ENCODE peak calls at places on chromosomes 16 and 17, in ten cellular contexts. K, C, W, B, P, S, Z, A, M and O are unnamed samples. For H3K4me1, the result is how much of the 10 kb centered on the place peaks cover.

GRCh38 chr17:37280841-37281240 is 94.9 kb upstream of the C17orf78 start:
- DNase-seq in P (no peak), W (no peak), C (no peak), S (no peak), M (no peak), K (no peak), Z (no peak), A (no peak), B (no peak), O (no peak)

GRCh38 chr16:50067290-50067853 is 1.6 kb downstream of the HEATR3 start:
- DNase-seq in B (peak), Z (no peak), A (no peak), P (peak), K (peak), M (peak), S (no peak), W (peak), C (no peak), O (no peak)

GRCh38 chr17:63703556-63704258 is 3.8 kb upstream of the LIMD2 start:
- DNase-seq in C (no peak), P (no peak), Z (no peak), A (no peak), K (no peak), M (no peak), B (no peak), W (no peak), S (no peak), O (no peak)

GRCh38 chr17:72850410-72850809 is 242.1 kb downstream of the SLC39A11 start:
- DNase-seq in A (no peak), C (no peak), M (peak), S (no peak), W (no peak), B (no peak), Z (no peak), P (no peak), K (no peak), O (no peak)

GRCh38 chr16:64870859-64871258 is 251.0 kb downstream of the CDH11 start:
- DNase-seq in B (no peak), W (no peak), P (no peak), K (no peak), Z (no peak), S (no peak), A (no peak), C (no peak), M (no peak), O (no peak)

GRCh38 chr16:66275795-66276428 is 90.6 kb upstream of the CDH5 start:
- DNase-seq in K (peak), A (no peak), Z (peak), M (peak), W (peak), B (peak), S (peak), C (no peak), P (no peak), O (no peak)

GRCh38 chr17:7824021-7824924 is 9.7 kb upstream of the KDM6B start:
- DNase-seq in B (no peak), K (no peak), W (no peak), P (no peak), A (no peak), Z (peak), C (no peak), M (no peak), S (no peak), O (no peak)

GRCh38 chr16:1712791-1713261 is 6.8 kb downstream of the MAPK8IP3 start:
- DNase-seq in M (no peak), W (no peak), C (no peak), A (no peak), B (no peak), K (no peak), P (no peak), S (no peak), Z (no peak), O (no peak)

GRCh38 chr16:1425616-1426370 is 5.1 kb upstream of the PERCC1 start:
- DNase-seq in W (no peak), M (no peak), S (no peak), K (no peak), P (no peak), C (no peak), Z (no peak), B (no peak), A (no peak), O (no peak)

GRCh38 chr17:58691701-58692238 is at the start of gene TEX14:
- DNase-seq in A (no peak), C (peak), W (no peak), P (no peak), B (no peak), S (no peak), M (no peak), K (no peak), Z (no peak), O (no peak)

GRCh38 chr16:87635541-87636049 is 33.3 kb downstream of the JPH3 start:
- DNase-seq in P (peak), S (peak), Z (peak), A (peak), K (peak), M (peak), C (peak), B (peak), W (peak), O (peak)

GRCh38 chr17:74595037-74595436 is 3.0 kb upstream of the CD300LD start:
- DNase-seq in C (no peak), W (no peak), A (no peak), B (no peak), S (no peak), K (no peak), Z (no peak), P (no peak), M (no peak), O (no peak)

GRCh38 chr17:32495347-32496253 is 8.8 kb downstream of the CDK5R1 start:
- DNase-seq in A (peak), P (peak), S (no peak), K (no peak), C (no peak), M (peak), Z (peak), W (peak), B (no peak), O (peak)

GRCh38 chr17:61837175-61838051 is 25.9 kb downstream of the BRIP1 start:
- DNase-seq in C (no peak), W (peak), A (peak), S (peak), B (peak), Z (no peak), P (peak), M (peak), K (peak), O (no peak)

GRCh38 chr16:9090101-9090959 is 1.1 kb upstream of the HAPSTR1 start:
- DNase-seq in B (no peak), S (peak), W (peak), K (peak), M (no peak), C (peak), A (peak), P (peak), Z (peak), O (peak)

GRCh38 chr16:3728424-3729160 is 11.3 kb upstream of the TRAP1 start:
- DNase-seq in B (no peak), P (no peak), Z (no peak), K (no peak), M (no peak), W (no peak), C (no peak), A (no peak), S (no peak), O (peak)

GRCh38 chr17:11787074-11787473 is 188.8 kb downstream of the DNAH9 start:
- DNase-seq in W (no peak), M (no peak), C (no peak), A (no peak), S (no peak), K (no peak), P (no peak), Z (no peak), B (no peak), O (no peak)

GRCh38 chr17:13302983-13303382 is 285.2 kb upstream of the ELAC2 start:
- DNase-seq in B (no peak), W (no peak), S (no peak), A (no peak), P (no peak), K (no peak), C (no peak), M (no peak), Z (no peak), O (no peak)

GRCh38 chr17:7262192-7263070 is at the start of gene CLDN7:
- DNase-seq in A (no peak), Z (no peak), K (peak), S (peak), M (no peak), C (no peak), B (no peak), W (peak), P (no peak), O (peak)

GRCh38 chr17:1509255-1509943 is 7.0 kb downstream of the INPP5K start:
- DNase-seq in S (peak), K (peak), W (no peak), M (no peak), B (no peak), C (no peak), Z (no peak), P (no peak), A (no peak), O (no peak)

DNA sequence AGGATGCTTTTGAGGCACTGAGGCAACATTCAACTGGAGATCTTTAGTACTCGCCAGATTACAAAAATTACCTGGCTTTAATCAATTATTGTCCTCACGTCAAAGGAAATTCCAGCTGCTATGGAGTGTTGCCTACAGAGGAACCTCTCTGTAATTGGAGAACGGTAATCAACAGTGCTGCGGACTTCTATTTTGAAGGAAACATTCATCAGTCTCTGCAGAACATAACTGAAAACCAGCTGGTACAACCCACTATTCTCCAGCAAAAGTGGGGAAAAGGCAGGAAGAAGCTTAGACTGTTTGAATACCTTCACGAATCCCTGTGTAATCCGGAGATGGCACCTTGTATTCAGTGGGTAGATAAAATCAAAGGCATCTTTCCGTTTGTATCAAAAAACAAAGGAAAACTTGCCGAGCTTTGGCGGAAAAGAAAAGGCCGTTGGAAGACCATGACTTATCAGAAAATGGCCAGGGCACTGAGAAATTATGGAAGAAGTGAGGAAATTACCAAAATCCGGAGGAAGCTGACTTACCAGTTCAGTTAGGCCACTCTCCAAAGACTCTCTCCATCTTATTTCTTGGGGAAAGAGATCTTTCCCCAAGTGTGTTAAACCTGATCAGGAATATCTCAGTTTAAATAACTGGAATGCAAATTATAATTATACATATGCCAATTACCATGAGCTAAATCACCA is 3.0 kb downstream of the SLC35G3 start:
- DNase-seq in B (no peak), W (no peak), C (no peak), P (no peak), K (no peak), Z (no peak), A (no peak), M (no peak), S (no peak), O (no peak)
- H3K4me1 ChIP-seq in B (under half), W (under half), C (under half), P (under half), K (under half), Z (under half), A (under half), M (under half), S (under half), O (under half)

DNA sequence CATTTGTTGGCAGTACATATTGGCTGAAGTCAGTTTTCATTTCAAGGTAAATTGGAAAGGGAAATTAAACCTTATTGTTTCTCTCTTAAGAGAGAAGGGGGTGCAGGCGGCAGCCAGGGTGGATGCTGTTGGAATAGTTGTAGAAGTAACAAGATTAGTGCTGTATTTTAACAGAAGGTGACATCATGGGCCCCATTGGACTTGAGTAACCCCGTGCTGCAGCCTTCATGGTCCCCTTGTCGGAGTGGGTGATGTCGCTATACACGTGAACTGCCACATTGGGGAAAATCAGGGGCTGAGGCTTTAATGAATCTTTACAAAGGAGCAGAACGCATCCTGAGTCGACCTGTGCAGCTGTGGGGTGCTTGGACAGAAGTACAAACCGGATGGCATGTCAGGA is 3.2 kb downstream of the SNX11 start:
- DNase-seq in P (no peak), B (no peak), Z (no peak), C (no peak), W (no peak), A (no peak), K (no peak), S (no peak), M (no peak), O (no peak)
- H3K27ac ChIP-seq in P (peak), B (no peak), Z (no peak), C (no peak), W (no peak), A (no peak), K (no peak), S (no peak), M (no peak), O (no peak)

GRCh38 chr17:79126139-79126538 is 51.5 kb downstream of the ENGASE start:
- DNase-seq in W (peak), M (peak), B (no peak), S (peak), P (no peak), Z (no peak), C (no peak), A (no peak), K (no peak), O (no peak)
- TF ChIP-seq CTCF in W (peak), M (peak), B (peak), S (peak), P (peak), Z (no peak), C (no peak), A (peak), K (no peak), O (no peak)

GRCh38 chr16:75025766-75026165 is 26.9 kb downstream of the ZNRF1 start:
- DNase-seq in C (peak), B (no peak), K (no peak), Z (no peak), P (no peak), S (no peak), A (no peak), W (no peak), M (peak), O (no peak)

GRCh38 chr16:75024182-75024581 is 25.4 kb downstream of the ZNRF1 start:
- DNase-seq in M (no peak), P (no peak), Z (no peak), W (no peak), K (no peak), A (no peak), S (no peak), C (no peak), B (no peak), O (no peak)

GRCh38 chr16:75023019-75023418 is 24.2 kb downstream of the ZNRF1 start:
- DNase-seq in A (no peak), C (no peak), M (no peak), S (no peak), P (no peak), K (no peak), W (no peak), B (no peak), Z (no peak), O (no peak)

GRCh38 chr16:75022567-75022966 is 23.7 kb downstream of the ZNRF1 start:
- DNase-seq in W (no peak), M (no peak), B (no peak), P (no peak), K (peak), S (no peak), Z (no peak), A (no peak), C (no peak), O (no peak)

DNA sequence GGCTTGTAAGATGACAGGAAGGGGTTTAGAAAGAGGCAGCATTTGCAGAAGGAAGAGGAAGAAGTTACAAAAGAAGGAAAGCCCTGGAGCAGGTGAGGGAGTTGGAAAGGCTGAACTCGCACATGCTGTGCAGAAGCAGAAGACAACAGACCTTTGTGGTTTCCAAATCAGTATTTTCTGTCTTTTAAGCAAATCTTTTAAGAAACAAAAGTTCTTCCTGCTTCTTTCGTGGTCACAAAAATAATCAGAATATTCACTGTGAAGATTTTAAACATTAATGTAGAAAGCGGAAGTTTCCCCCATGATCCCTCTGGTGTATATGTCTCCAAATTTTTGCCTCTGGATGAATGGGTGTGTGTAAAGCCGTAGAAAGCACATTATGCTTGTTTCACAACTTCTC is 25.8 kb downstream of the ZNRF1 start:
- DNase-seq in Z (no peak), S (no peak), B (peak), W (no peak), A (no peak), M (no peak), P (no peak), K (no peak), C (no peak), O (no peak)
- H3K4me1 ChIP-seq in Z (under half), S (under half), B (under half), W (under half), A (under half), M (under half), P (under half), K (under half), C (under half), O (under half)

DNA sequence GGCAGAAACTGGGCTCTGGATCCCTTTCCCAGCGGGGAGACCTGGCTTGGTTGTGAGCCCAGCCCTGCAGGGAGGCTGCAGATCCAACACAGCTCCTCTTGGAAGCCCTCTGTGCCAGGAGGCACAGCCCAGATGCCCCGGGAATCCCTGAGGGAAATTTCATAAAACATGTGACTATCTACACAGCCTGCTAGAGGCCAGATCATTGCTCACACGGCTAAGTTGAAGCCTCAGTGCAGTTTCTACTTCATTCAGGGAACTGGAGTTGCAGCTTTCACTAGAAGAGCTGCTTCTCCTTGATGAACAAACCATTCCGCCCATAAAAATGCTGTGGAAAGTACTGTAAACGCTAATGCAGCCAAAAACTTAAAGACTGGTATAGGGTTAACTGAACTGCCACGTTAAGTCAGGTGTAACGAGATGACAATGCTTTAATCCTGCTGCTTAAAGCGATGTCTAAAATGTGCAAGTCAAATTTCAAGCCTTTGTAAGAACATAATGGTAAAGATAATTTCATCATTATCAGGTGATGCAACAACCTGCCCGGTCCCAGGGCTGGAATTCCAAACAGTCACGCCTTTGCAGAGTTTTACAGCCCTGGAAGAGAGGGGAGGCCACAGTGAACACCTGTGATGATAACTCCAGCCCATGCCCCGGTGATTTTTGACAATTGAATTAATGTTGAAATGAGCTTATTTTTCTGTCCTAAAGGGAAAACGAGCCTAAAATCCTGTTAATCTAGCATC is 172.5 kb downstream of the ZFHX3 start:
- DNase-seq in S (no peak), C (no peak), B (no peak), M (no peak), A (no peak), K (no peak), P (no peak), Z (no peak), W (no peak), O (no peak)
- H3K27ac ChIP-seq in S (peak), C (peak), B (peak), M (no peak), A (no peak), K (no peak), P (peak), Z (no peak), W (no peak), O (no peak)

GRCh38 chr17:48163809-48164208 is 56.2 kb downstream of the SNX11 start:
- DNase-seq in S (no peak), B (no peak), P (no peak), C (no peak), Z (no peak), K (no peak), M (no peak), W (no peak), A (no peak), O (no peak)
- TF ChIP-seq CTCF in S (no peak), B (no peak), P (no peak), C (no peak), Z (no peak), K (no peak), M (peak), W (peak), A (no peak), O (no peak)